ENCODE peak calls at places on chromosome 22, in seven cellular contexts. One of them, this sample, is unnamed.

GRCh38 chr22:31139866-31140716 is at the start of gene PLA2G3:
- DNase-seq in Karpas-422: peak; percentile 67
- DNase-seq in GM23248: peak; percentile 33
- DNase-seq in H9: peak; percentile 99
- DNase-seq in fibroblast of lung: peak; percentile 65
- DNase-seq in right atrium auricular region: no peak
- DNase-seq in endothelial cell of umbilical vein: peak; percentile 27
- DNase-seq in this sample: no peak

GRCh38 chr22:46390652-46391301 is 55.3 kb downstream of the TRMU start:
- DNase-seq in Karpas-422: no peak
- DNase-seq in GM23248: peak; percentile 92
- DNase-seq in H9: no peak
- DNase-seq in fibroblast of lung: peak; percentile 24
- DNase-seq in right atrium auricular region: no peak
- DNase-seq in endothelial cell of umbilical vein: peak; percentile 17
- DNase-seq in this sample: no peak

GRCh38 chr22:29004647-29005371 is 56.8 kb downstream of the C22orf31 start:
- DNase-seq in Karpas-422: no peak
- DNase-seq in GM23248: no peak
- DNase-seq in H9: peak; percentile 80
- DNase-seq in fibroblast of lung: peak; percentile 40
- DNase-seq in right atrium auricular region: no peak
- DNase-seq in endothelial cell of umbilical vein: peak; percentile 29
- DNase-seq in this sample: no peak

GRCh38 chr22:27238935-27239510 is 562.5 kb downstream of the MN1 start:
- DNase-seq in Karpas-422: no peak
- DNase-seq in GM23248: peak; percentile 94
- DNase-seq in H9: no peak
- DNase-seq in fibroblast of lung: peak; percentile 100
- DNase-seq in right atrium auricular region: peak; percentile 89
- DNase-seq in endothelial cell of umbilical vein: peak; percentile 99
- DNase-seq in this sample: no peak

GRCh38 chr22:46846154-46846831 is 83.8 kb downstream of the TBC1D22A start:
- DNase-seq in Karpas-422: no peak
- DNase-seq in GM23248: peak; percentile 59
- DNase-seq in H9: no peak
- DNase-seq in fibroblast of lung: peak; percentile 56
- DNase-seq in right atrium auricular region: no peak
- DNase-seq in endothelial cell of umbilical vein: peak; percentile 20
- DNase-seq in this sample: no peak

GRCh38 chr22:26367402-26368245 is 61.4 kb upstream of the ASPHD2 start:
- DNase-seq in Karpas-422: peak; percentile 94
- DNase-seq in GM23248: peak; percentile 77
- DNase-seq in H9: peak; percentile 60
- DNase-seq in fibroblast of lung: peak; percentile 34
- DNase-seq in right atrium auricular region: no peak
- DNase-seq in endothelial cell of umbilical vein: peak; percentile 60
- DNase-seq in this sample: peak; percentile 45

GRCh38 chr22:23180893-23181762 is 819 bp downstream of the BCR start:
- DNase-seq in Karpas-422: no peak
- DNase-seq in GM23248: peak; percentile 43
- DNase-seq in H9: no peak
- DNase-seq in fibroblast of lung: no peak
- DNase-seq in right atrium auricular region: no peak
- DNase-seq in endothelial cell of umbilical vein: peak; percentile 28
- DNase-seq in this sample: no peak

GRCh38 chr22:19546680-19547079 is 22.5 kb upstream of the CLDN5 start:
- DNase-seq in Karpas-422: no peak
- DNase-seq in GM23248: no peak
- DNase-seq in H9: no peak
- DNase-seq in fibroblast of lung: no peak
- DNase-seq in right atrium auricular region: no peak
- DNase-seq in endothelial cell of umbilical vein: no peak
- DNase-seq in this sample: no peak

GRCh38 chr22:37243402-37244113 is 511 bp downstream of the RAC2 start:
- DNase-seq in Karpas-422: peak; percentile 75
- DNase-seq in GM23248: no peak
- DNase-seq in H9: no peak
- DNase-seq in fibroblast of lung: no peak
- DNase-seq in right atrium auricular region: no peak
- DNase-seq in endothelial cell of umbilical vein: no peak
- DNase-seq in this sample: no peak

GRCh38 chr22:28128827-28129226 is 209.8 kb upstream of the PITPNB start:
- DNase-seq in Karpas-422: no peak
- DNase-seq in GM23248: no peak
- DNase-seq in H9: no peak
- DNase-seq in fibroblast of lung: no peak
- DNase-seq in right atrium auricular region: no peak
- DNase-seq in endothelial cell of umbilical vein: no peak
- DNase-seq in this sample: no peak

GRCh38 chr22:47195676-47196492 is 433.4 kb downstream of the TBC1D22A start:
- DNase-seq in Karpas-422: no peak
- DNase-seq in GM23248: no peak
- DNase-seq in H9: no peak
- DNase-seq in fibroblast of lung: no peak
- DNase-seq in right atrium auricular region: peak; percentile 49
- DNase-seq in endothelial cell of umbilical vein: no peak
- DNase-seq in this sample: no peak

GRCh38 chr22:44460287-44461082 is 37.5 kb downstream of the RTL6 start:
- DNase-seq in Karpas-422: no peak
- DNase-seq in GM23248: no peak
- DNase-seq in H9: no peak
- DNase-seq in fibroblast of lung: no peak
- DNase-seq in right atrium auricular region: peak; percentile 21
- DNase-seq in endothelial cell of umbilical vein: no peak
- DNase-seq in this sample: no peak

GRCh38 chr22:20656902-20657836 is 116.7 kb upstream of the SERPIND1 start:
- DNase-seq in Karpas-422: peak; percentile 76
- DNase-seq in GM23248: no peak
- DNase-seq in H9: peak; percentile 26
- DNase-seq in fibroblast of lung: no peak
- DNase-seq in right atrium auricular region: no peak
- DNase-seq in endothelial cell of umbilical vein: no peak
- DNase-seq in this sample: no peak

GRCh38 chr22:37811867-37812266 is 4.1 kb downstream of the GCAT start:
- DNase-seq in Karpas-422: no peak
- DNase-seq in GM23248: no peak
- DNase-seq in H9: no peak
- DNase-seq in fibroblast of lung: no peak
- DNase-seq in right atrium auricular region: no peak
- DNase-seq in endothelial cell of umbilical vein: no peak
- DNase-seq in this sample: no peak

GRCh38 chr22:46619830-46620501 is at the start of gene GRAMD4:
- DNase-seq in Karpas-422: no peak
- DNase-seq in GM23248: peak; percentile 11
- DNase-seq in H9: no peak
- DNase-seq in fibroblast of lung: peak; percentile 35
- DNase-seq in right atrium auricular region: no peak
- DNase-seq in endothelial cell of umbilical vein: no peak
- DNase-seq in this sample: no peak

GRCh38 chr22:39097098-39098020 is at the start of gene APOBEC3H:
- DNase-seq in Karpas-422: no peak
- DNase-seq in GM23248: no peak
- DNase-seq in H9: no peak
- DNase-seq in fibroblast of lung: peak; percentile 8
- DNase-seq in right atrium auricular region: no peak
- DNase-seq in endothelial cell of umbilical vein: no peak
- DNase-seq in this sample: no peak

GRCh38 chr22:33897621-33897910 is 22.7 kb downstream of the LARGE1 start:
- DNase-seq in Karpas-422: no peak
- DNase-seq in GM23248: no peak
- DNase-seq in H9: no peak
- DNase-seq in fibroblast of lung: no peak
- DNase-seq in right atrium auricular region: no peak
- DNase-seq in endothelial cell of umbilical vein: no peak
- DNase-seq in this sample: no peak

GRCh38 chr22:33895444-33895843 is 24.8 kb downstream of the LARGE1 start:
- DNase-seq in Karpas-422: no peak
- DNase-seq in GM23248: no peak
- DNase-seq in H9: no peak
- DNase-seq in fibroblast of lung: no peak
- DNase-seq in right atrium auricular region: no peak
- DNase-seq in endothelial cell of umbilical vein: no peak
- DNase-seq in this sample: no peak

GRCh38 chr22:33896801-33897620 is 23.3 kb downstream of the LARGE1 start:
- DNase-seq in Karpas-422: no peak
- DNase-seq in GM23248: peak; percentile 64
- DNase-seq in H9: peak; percentile 78
- DNase-seq in fibroblast of lung: peak; percentile 16
- DNase-seq in right atrium auricular region: no peak
- DNase-seq in endothelial cell of umbilical vein: no peak
- DNase-seq in this sample: no peak

GRCh38 chr22:33894515-33894914 is 25.8 kb downstream of the LARGE1 start:
- DNase-seq in Karpas-422: no peak
- DNase-seq in GM23248: no peak
- DNase-seq in H9: no peak
- DNase-seq in fibroblast of lung: no peak
- DNase-seq in right atrium auricular region: no peak
- DNase-seq in endothelial cell of umbilical vein: no peak
- DNase-seq in this sample: no peak

GRCh38 chr22:33896154-33896800 is 24.0 kb downstream of the LARGE1 start:
- DNase-seq in Karpas-422: no peak
- DNase-seq in GM23248: no peak
- DNase-seq in H9: no peak
- DNase-seq in fibroblast of lung: no peak
- DNase-seq in right atrium auricular region: no peak
- DNase-seq in endothelial cell of umbilical vein: no peak
- DNase-seq in this sample: no peak
- H3K27ac ChIP-seq in Karpas-422: no peak overlapping the region
- H3K27ac ChIP-seq in GM23248: no peak overlapping the region
- H3K27ac ChIP-seq in H9: peak overlapping the region; percentile 63
- H3K27ac ChIP-seq in fibroblast of lung: no peak overlapping the region
- H3K27ac ChIP-seq in right atrium auricular region: peak overlapping the region; percentile 68
- H3K27ac ChIP-seq in endothelial cell of umbilical vein: no peak overlapping the region
- H3K27ac ChIP-seq in this sample: no peak overlapping the region

GRCh38 chr22:17305076-17305475 is 64.2 kb upstream of the CECR2 start:
- DNase-seq in Karpas-422: no peak
- DNase-seq in GM23248: no peak
- DNase-seq in H9: no peak
- DNase-seq in fibroblast of lung: no peak
- DNase-seq in right atrium auricular region: no peak
- DNase-seq in endothelial cell of umbilical vein: no peak
- DNase-seq in this sample: no peak
- H3K27ac ChIP-seq in Karpas-422: no peak overlapping the region
- H3K27ac ChIP-seq in GM23248: no peak overlapping the region
- H3K27ac ChIP-seq in H9: no peak overlapping the region
- H3K27ac ChIP-seq in fibroblast of lung: no peak overlapping the region
- H3K27ac ChIP-seq in right atrium auricular region: no peak overlapping the region
- H3K27ac ChIP-seq in endothelial cell of umbilical vein: no peak overlapping the region
- H3K27ac ChIP-seq in this sample: no peak overlapping the region

DNA sequence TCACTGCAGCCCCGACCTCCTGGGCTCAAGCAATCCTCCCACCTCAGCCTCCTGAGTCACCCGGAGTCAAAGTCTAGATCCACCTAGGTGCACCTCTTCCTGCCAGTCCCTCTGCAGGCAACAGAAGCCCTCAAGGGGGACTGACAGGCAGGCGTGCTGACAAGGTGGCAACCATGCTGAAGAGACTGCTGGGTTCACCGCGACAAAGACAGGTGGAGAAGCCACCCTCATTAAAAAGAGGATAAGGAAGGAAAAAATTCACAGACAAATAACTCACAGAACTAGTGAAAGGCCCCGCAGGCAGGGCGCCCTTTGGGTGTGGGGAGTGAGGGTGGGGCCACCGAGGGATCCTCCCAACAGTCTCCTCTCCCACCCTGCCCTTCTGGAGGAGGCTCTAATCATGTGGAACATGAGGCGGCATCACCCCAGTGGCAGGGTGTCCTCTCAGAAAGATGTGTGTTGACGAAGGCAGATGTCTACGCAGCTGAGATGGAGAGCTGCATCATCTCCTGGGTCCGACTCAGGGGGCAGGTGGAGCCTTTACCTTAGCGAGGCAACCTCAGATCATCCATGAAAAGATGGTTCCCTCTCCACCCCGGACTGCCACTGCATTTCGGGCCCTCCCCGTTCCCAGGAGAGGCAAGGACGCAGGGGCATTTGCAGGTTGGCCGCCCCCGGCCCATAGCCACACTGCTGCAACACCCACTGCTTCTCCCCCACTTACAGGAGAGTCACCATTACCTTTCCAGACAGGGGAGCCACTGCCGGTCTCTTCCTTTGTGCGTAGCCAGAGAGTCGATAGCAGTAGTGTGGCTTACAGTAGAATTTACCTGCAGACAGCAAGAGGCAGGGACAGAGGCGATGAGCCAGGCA is 91.2 kb upstream of the BID start:
- DNase-seq in Karpas-422: no peak
- DNase-seq in GM23248: no peak
- DNase-seq in H9: no peak
- DNase-seq in fibroblast of lung: no peak
- DNase-seq in right atrium auricular region: no peak
- DNase-seq in endothelial cell of umbilical vein: no peak
- DNase-seq in this sample: no peak
- H3K27ac ChIP-seq in Karpas-422: no peak overlapping the region
- H3K27ac ChIP-seq in GM23248: no peak overlapping the region
- H3K27ac ChIP-seq in H9: no peak overlapping the region
- H3K27ac ChIP-seq in fibroblast of lung: no peak overlapping the region
- H3K27ac ChIP-seq in right atrium auricular region: peak overlapping the region; percentile 70
- H3K27ac ChIP-seq in endothelial cell of umbilical vein: no peak overlapping the region
- H3K27ac ChIP-seq in this sample: no peak overlapping the region

GRCh38 chr22:49763696-49764095 is 64.0 kb downstream of the BRD1 start:
- DNase-seq in Karpas-422: no peak
- DNase-seq in GM23248: no peak
- DNase-seq in H9: no peak
- DNase-seq in fibroblast of lung: no peak
- DNase-seq in right atrium auricular region: no peak
- DNase-seq in endothelial cell of umbilical vein: no peak
- DNase-seq in this sample: no peak
- H3K27ac ChIP-seq in Karpas-422: no peak overlapping the region
- H3K27ac ChIP-seq in GM23248: no peak overlapping the region
- H3K27ac ChIP-seq in H9: no peak overlapping the region
- H3K27ac ChIP-seq in fibroblast of lung: no peak overlapping the region
- H3K27ac ChIP-seq in right atrium auricular region: no peak overlapping the region
- H3K27ac ChIP-seq in endothelial cell of umbilical vein: no peak overlapping the region
- H3K27ac ChIP-seq in this sample: no peak overlapping the region

GRCh38 chr22:36084717-36085116 is 56.1 kb upstream of the RBFOX2 start:
- DNase-seq in Karpas-422: no peak
- DNase-seq in GM23248: no peak
- DNase-seq in H9: no peak
- DNase-seq in fibroblast of lung: no peak
- DNase-seq in right atrium auricular region: no peak
- DNase-seq in endothelial cell of umbilical vein: no peak
- DNase-seq in this sample: no peak

GRCh38 chr22:36086629-36087254 is 58.1 kb upstream of the RBFOX2 start:
- DNase-seq in Karpas-422: no peak
- DNase-seq in GM23248: no peak
- DNase-seq in H9: no peak
- DNase-seq in fibroblast of lung: no peak
- DNase-seq in right atrium auricular region: no peak
- DNase-seq in endothelial cell of umbilical vein: no peak
- DNase-seq in this sample: no peak

GRCh38 chr22:36087784-36088183 is 59.2 kb upstream of the RBFOX2 start:
- DNase-seq in Karpas-422: no peak
- DNase-seq in GM23248: no peak
- DNase-seq in H9: no peak
- DNase-seq in fibroblast of lung: no peak
- DNase-seq in right atrium auricular region: no peak
- DNase-seq in endothelial cell of umbilical vein: no peak
- DNase-seq in this sample: no peak

GRCh38 chr22:36085476-36086169 is 57.0 kb upstream of the RBFOX2 start:
- DNase-seq in Karpas-422: no peak
- DNase-seq in GM23248: no peak
- DNase-seq in H9: no peak
- DNase-seq in fibroblast of lung: no peak
- DNase-seq in right atrium auricular region: no peak
- DNase-seq in endothelial cell of umbilical vein: no peak
- DNase-seq in this sample: no peak

GRCh38 chr22:36086170-36086490 is 57.5 kb upstream of the RBFOX2 start:
- DNase-seq in Karpas-422: no peak
- DNase-seq in GM23248: no peak
- DNase-seq in H9: peak; percentile 65
- DNase-seq in fibroblast of lung: no peak
- DNase-seq in right atrium auricular region: no peak
- DNase-seq in endothelial cell of umbilical vein: no peak
- DNase-seq in this sample: no peak
- H3K27ac ChIP-seq in Karpas-422: no peak overlapping the region
- H3K27ac ChIP-seq in GM23248: no peak overlapping the region
- H3K27ac ChIP-seq in H9: no peak overlapping the region
- H3K27ac ChIP-seq in fibroblast of lung: no peak overlapping the region
- H3K27ac ChIP-seq in right atrium auricular region: no peak overlapping the region
- H3K27ac ChIP-seq in endothelial cell of umbilical vein: no peak overlapping the region
- H3K27ac ChIP-seq in this sample: no peak overlapping the region